ENCODE peak calls at places on chromosomes 12 and 14, in nine cellular contexts. U is NCI-H774, C is glutamatergic neuron, N is H7, W is ELF-1, H is kidney, L is LoVo, D is left cardiac atrium, P is transverse colon. A is an unnamed sample.

GRCh38 chr14:101543814-101544213 is 17.5 kb upstream of the DIO3 start:
- DNase-seq in D (no peak), U (no peak), L (no peak), C (no peak), H (no peak), P (no peak), W (no peak), N (no peak), A (no peak)

GRCh38 chr14:77154421-77154820 is 12.8 kb upstream of the ZDHHC22 start:
- DNase-seq in W (no peak), C (no peak), U (no peak), N (no peak), H (no peak), L (no peak), D (no peak), P (no peak), A (no peak)

GRCh38 chr12:20757-21156 is 45.8 kb upstream of the IQSEC3 start:
- DNase-seq in P (no peak), U (no peak), D (no peak), N (no peak), L (no peak), C (no peak), W (no peak), H (no peak), A (peak; percentile 22)

GRCh38 chr12:40238221-40238902 is 13.6 kb downstream of the LRRK2 start:
- DNase-seq in W (no peak), P (no peak), N (no peak), H (no peak), L (no peak), D (no peak), U (no peak), C (no peak), A (no peak)

GRCh38 chr14:84064296-84064695 is 1465.6 kb upstream of the FLRT2 start:
- DNase-seq in W (no peak), N (no peak), H (no peak), C (no peak), P (no peak), U (no peak), L (no peak), D (no peak), A (no peak)

GRCh38 chr12:3262466-3262865 is 185.3 kb downstream of the TSPAN9 start:
- DNase-seq in C (no peak), L (no peak), W (peak; percentile 55), P (no peak), U (no peak), H (peak; percentile 54), D (no peak), N (peak; percentile 73), A (no peak)

GRCh38 chr14:90839024-90839888 is 23.0 kb upstream of the TTC7B start:
- DNase-seq in D (peak; percentile 61), H (peak; percentile 80), L (no peak), C (no peak), P (no peak), U (no peak), W (no peak), N (no peak), A (no peak)

GRCh38 chr14:30354439-30354838 is 204.5 kb upstream of the G2E3 start:
- DNase-seq in N (no peak), L (no peak), D (no peak), H (no peak), C (no peak), W (no peak), U (no peak), P (no peak), A (no peak)

GRCh38 chr14:26394114-26394855 is 203.5 kb downstream of the NOVA1 start:
- DNase-seq in W (peak; percentile 92), P (peak; percentile 20), C (no peak), N (no peak), H (no peak), L (no peak), D (no peak), U (peak; percentile 38), A (no peak)

GRCh38 chr14:70707138-70708038 is 65.7 kb downstream of the TTC9 start:
- DNase-seq in U (no peak), D (no peak), H (peak; percentile 70), L (peak; percentile 75), C (no peak), N (no peak), P (no peak), W (no peak), A (peak; percentile 61)

GRCh38 chr12:115451785-115452736 is 768.1 kb upstream of the TBX3 start:
- DNase-seq in D (peak; percentile 63), W (peak; percentile 39), P (no peak), U (peak; percentile 71), L (peak; percentile 62), N (peak; percentile 90), H (no peak), C (peak; percentile 73), A (peak; percentile 37)

GRCh38 chr14:60817113-60817512 is 82.6 kb downstream of the MNAT1 start:
- DNase-seq in H (no peak), U (no peak), C (no peak), P (no peak), L (no peak), N (no peak), D (no peak), W (no peak), A (no peak)

GRCh38 chr14:86938356-86938755 is 1054.6 kb downstream of the GALC start:
- DNase-seq in N (no peak), P (no peak), C (no peak), U (no peak), H (no peak), L (no peak), D (no peak), W (no peak), A (no peak)

GRCh38 chr12:56839489-56840442 is 76.6 kb downstream of the HSD17B6 start:
- DNase-seq in N (peak; percentile 53), L (peak; percentile 56), W (peak; percentile 68), D (peak; percentile 24), C (peak; percentile 40), H (no peak), U (no peak), P (peak; percentile 47), A (peak; percentile 48)